ENCODE peak calls at places on chromosomes 13 and 19, in ten cellular contexts. O, E, W, A, U, I, V, F, P and X are unnamed samples.
A peak's percentile ranks its signal among the peaks of the same experiment; 100 is the strongest.

GRCh38 chr13:49563513-49563912 is 21.8 kb downstream of the RCBTB1 start:
- DNase-seq in I (no peak), E (no peak), V (no peak), P (no peak), O (no peak), W (no peak), F (no peak), U (no peak), A (no peak), X (no peak)

GRCh38 chr19:34263745-34264237 is 9.4 kb downstream of the GARRE1 start:
- DNase-seq in E (no peak), V (no peak), U (no peak), I (no peak), O (no peak), F (no peak), P (no peak), A (no peak), W (no peak), X (no peak)

GRCh38 chr19:36141039-36141914 is 1.4 kb downstream of the CAPNS1 start:
- DNase-seq in F (peak; percentile 72), U (peak; percentile 83), W (peak; percentile 64), I (peak; percentile 95), O (peak; percentile 84), P (peak; percentile 82), E (peak; percentile 53), V (peak; percentile 92), A (peak; percentile 89), X (peak; percentile 89)

GRCh38 chr19:54435551-54436016 is 13.4 kb upstream of the LENG8 start:
- DNase-seq in F (no peak), V (no peak), W (no peak), U (no peak), P (no peak), I (peak; percentile 69), O (no peak), E (no peak), A (no peak), X (no peak)

GRCh38 chr19:12364391-12365093 is 941 bp downstream of the ZNF442 start:
- DNase-seq in P (no peak), U (no peak), F (peak; percentile 16), A (no peak), W (no peak), V (peak; percentile 17), O (peak; percentile 1), I (peak; percentile 77), E (peak; percentile 15), X (no peak)

GRCh38 chr13:31105020-31105800 is 56.5 kb downstream of the HSPH1 start:
- DNase-seq in P (no peak), A (no peak), I (no peak), W (no peak), V (no peak), U (no peak), E (no peak), O (no peak), F (no peak), X (no peak)

GRCh38 chr19:3062165-3063105 is at the start of gene TLE5:
- DNase-seq in I (peak; percentile 90), U (peak; percentile 51), O (no peak), P (peak; percentile 63), F (no peak), A (peak; percentile 71), V (peak; percentile 74), E (peak; percentile 35), W (no peak), X (peak; percentile 79)

GRCh38 chr13:27309967-27310598 is 39.5 kb downstream of the RASL11A start:
- DNase-seq in F (peak; percentile 51), E (no peak), U (no peak), O (peak; percentile 12), V (no peak), A (peak; percentile 74), P (no peak), W (no peak), I (no peak), X (no peak)

GRCh38 chr19:45294291-45295029 is 28.2 kb downstream of the CKM start:
- DNase-seq in I (no peak), A (no peak), O (no peak), V (no peak), E (no peak), W (no peak), F (no peak), U (no peak), P (no peak), X (no peak)

GRCh38 chr19:48064509-48064908 is 20.6 kb upstream of the CABP5 start:
- DNase-seq in E (no peak), I (no peak), P (no peak), A (no peak), F (peak; percentile 12), O (peak; percentile 13), U (no peak), W (no peak), V (no peak), X (no peak)

GRCh38 chr13:57865600-57866294 is 234.2 kb downstream of the PCDH17 start:
- DNase-seq in F (no peak), V (no peak), E (peak; percentile 77), U (no peak), O (no peak), A (no peak), I (no peak), W (no peak), P (no peak), X (no peak)

GRCh38 chr19:28349604-28350003 is 863.3 kb downstream of the UQCRFS1 start:
- DNase-seq in P (no peak), A (no peak), V (no peak), E (no peak), F (no peak), I (no peak), W (no peak), O (no peak), U (no peak), X (peak; percentile 13)

GRCh38 chr13:113452942-113453901 is at the start of gene ADPRHL1:
- DNase-seq in F (no peak), V (no peak), E (no peak), U (no peak), O (no peak), W (no peak), A (no peak), P (no peak), I (peak; percentile 46), X (no peak)

GRCh38 chr19:28377077-28377476 is 835.9 kb downstream of the UQCRFS1 start:
- DNase-seq in F (no peak), I (no peak), U (no peak), E (no peak), A (no peak), V (no peak), P (no peak), O (no peak), W (no peak), X (no peak)

GRCh38 chr13:35879111-35879510 is 252.1 kb downstream of the DCLK1 start:
- DNase-seq in I (no peak), O (no peak), P (no peak), A (no peak), V (no peak), W (no peak), F (no peak), U (no peak), E (no peak), X (no peak)

GRCh38 chr13:46165485-46166220 is 16.3 kb downstream of the LCP1 start:
- DNase-seq in A (no peak), U (no peak), P (no peak), W (no peak), O (peak; percentile 48), E (no peak), V (peak; percentile 57), F (no peak), I (no peak), X (peak; percentile 51)

GRCh38 chr13:55566334-55566733 is 1574.4 kb upstream of the PRR20A start:
- DNase-seq in F (no peak), I (no peak), P (no peak), O (no peak), V (no peak), U (no peak), W (no peak), A (no peak), E (no peak), X (no peak)